ENCODE peak calls at places on chromosomes 7 and 10, in eight cellular contexts. Q, F, T, R, H, O, D and P are unnamed samples.

GRCh38 chr10:84335516-84335915 is 7.1 kb downstream of the CCSER2 start:
- DNase-seq in Q (no peak), R (no peak), O (no peak), T (no peak), H (no peak), D (no peak), F (no peak), P (no peak)

GRCh38 chr10:27504007-27504890 is at the start of gene RAB18:
- DNase-seq in H (peak; percentile 89), T (peak; percentile 98), Q (peak; percentile 98), O (peak; percentile 98), F (peak; percentile 93), D (peak; percentile 86), R (peak; percentile 93), P (peak; percentile 87)

GRCh38 chr10:43671659-43672555 is 23.2 kb upstream of the ZNF32 start:
- DNase-seq in D (no peak), R (no peak), T (peak; percentile 50), H (peak; percentile 87), Q (peak; percentile 16), O (peak; percentile 60), F (peak; percentile 75), P (peak; percentile 24)

GRCh38 chr10:47253651-47254375 is 46.2 kb upstream of the GDF10 start:
- DNase-seq in H (no peak), O (no peak), R (no peak), T (no peak), Q (no peak), F (no peak), D (no peak), P (peak; percentile 22)

GRCh38 chr7:100190059-100190711 is 12.5 kb downstream of the STAG3 start:
- DNase-seq in R (no peak), D (no peak), Q (no peak), O (no peak), T (peak; percentile 53), F (no peak), H (peak; percentile 21), P (peak; percentile 30)

GRCh38 chr10:86337121-86337601 is 29.4 kb downstream of the GRID1 start:
- DNase-seq in R (no peak), H (no peak), Q (no peak), D (no peak), O (no peak), T (no peak), F (no peak), P (no peak)

GRCh38 chr7:83849135-83849534 is 200.2 kb upstream of the SEMA3E start:
- DNase-seq in F (no peak), O (no peak), D (no peak), H (no peak), R (no peak), Q (no peak), T (no peak), P (no peak)

GRCh38 chr10:125056161-125057132 is 103.9 kb downstream of the CTBP2 start:
- DNase-seq in Q (no peak), R (no peak), T (no peak), D (no peak), H (no peak), F (no peak), O (no peak), P (no peak)